ENCODE peak calls at places on chromosome 21, in six cellular contexts. O, C, R, Q, X and L are unnamed samples.

GRCh38 chr21:39715804-39716397 is 29.1 kb upstream of the IGSF5 start:
- DNase-seq in O (peak; percentile 6), C (peak; percentile 15), R (peak; percentile 46), Q (peak; percentile 9), X (peak; percentile 11), L (peak; percentile 45)

GRCh38 chr21:26909972-26910371 is 56.9 kb downstream of the ADAMTS5 start:
- DNase-seq in O (no peak), C (no peak), R (peak; percentile 5), Q (no peak), X (no peak), L (peak; percentile 66)

GRCh38 chr21:14215971-14216621 is at the start of gene RBM11:
- DNase-seq in O (no peak), C (peak; percentile 43), R (peak; percentile 46), Q (peak; percentile 78), X (peak; percentile 78), L (peak; percentile 30)

GRCh38 chr21:39518845-39519205 is 67.1 kb downstream of the SH3BGR start:
- DNase-seq in O (no peak), C (no peak), R (no peak), Q (no peak), X (no peak), L (no peak)

GRCh38 chr21:41843584-41843983 is 35.6 kb downstream of the PRDM15 start:
- DNase-seq in O (no peak), C (no peak), R (no peak), Q (no peak), X (no peak), L (no peak)

GRCh38 chr21:35229290-35229689 is 180.2 kb upstream of the RUNX1 start:
- DNase-seq in O (no peak), C (no peak), R (no peak), Q (no peak), X (no peak), L (no peak)

GRCh38 chr21:41446571-41446970 is 20.5 kb downstream of the MX1 start:
- DNase-seq in O (no peak), C (no peak), R (no peak), Q (no peak), X (no peak), L (no peak)

GRCh38 chr21:17925000-17925610 is 105.9 kb upstream of the C21orf91 start:
- DNase-seq in O (no peak), C (peak; percentile 52), R (peak; percentile 57), Q (peak; percentile 34), X (peak; percentile 11), L (peak; percentile 47)

GRCh38 chr21:39159342-39160063 is 23.7 kb downstream of the PSMG1 start:
- DNase-seq in O (no peak), C (no peak), R (no peak), Q (no peak), X (no peak), L (no peak)

GRCh38 chr21:44498280-44498964 is 41.6 kb downstream of the KRTAP10-1 start:
- DNase-seq in O (no peak), C (no peak), R (no peak), Q (no peak), X (no peak), L (no peak)

GRCh38 chr21:43802713-43803313 is 13.4 kb downstream of the RRP1 start:
- DNase-seq in O (no peak), C (no peak), R (no peak), Q (no peak), X (no peak), L (no peak)

GRCh38 chr21:41530366-41530765 is 22.4 kb upstream of the TMPRSS2 start:
- DNase-seq in O (no peak), C (no peak), R (no peak), Q (no peak), X (no peak), L (no peak)